ENCODE peak calls at places on chromosomes 3 and 15, in ten cellular contexts. M is H9, W is pancreas, J is breast epithelium, D is nephron progenitor cell, Q is sigmoid colon, T is astrocyte of the spinal cord, P is left ventricle myocardium inferior, Y is retinal pigment epithelial cell, A is neural crest cell. V is an unnamed sample.

GRCh38 chr15:69039516-69040225 is 25.2 kb downstream of the NOX5 start:
- DNase-seq in Y (no peak), W (no peak), A (no peak), M (no peak), T (no peak), D (no peak), J (no peak), Q (no peak), P (no peak), V (no peak)

GRCh38 chr3:124878561-124879394 is 8.4 kb downstream of the ITGB5 start:
- DNase-seq in A (no peak), W (no peak), P (no peak), Q (peak; percentile 75), M (no peak), J (peak; percentile 65), Y (peak; percentile 68), D (no peak), T (peak; percentile 90), V (no peak)

GRCh38 chr3:196609343-196609775 is 30.1 kb upstream of the NRROS start:
- DNase-seq in A (peak; percentile 98), W (peak; percentile 91), P (peak; percentile 86), D (peak; percentile 95), Y (peak; percentile 23), Q (peak; percentile 94), T (peak; percentile 76), J (peak; percentile 85), M (peak; percentile 92), V (peak; percentile 89)

GRCh38 chr15:71434774-71435173 is 319.5 kb downstream of the THSD4 start:
- DNase-seq in T (no peak), Q (no peak), A (no peak), W (no peak), M (no peak), J (no peak), D (no peak), P (no peak), Y (no peak), V (no peak)

GRCh38 chr3:104412608-104413580 is 953.8 kb upstream of the ALCAM start:
- DNase-seq in J (no peak), T (no peak), P (no peak), W (no peak), Q (no peak), Y (no peak), A (no peak), M (no peak), D (no peak), V (no peak)

GRCh38 chr3:182246870-182247269 is 535.1 kb downstream of the SOX2 start:
- DNase-seq in W (no peak), T (no peak), M (no peak), D (no peak), Q (no peak), P (no peak), Y (no peak), A (no peak), J (no peak), V (no peak)

GRCh38 chr3:160331127-160331937 is 67.7 kb downstream of the IFT80 start:
- DNase-seq in J (no peak), Y (peak; percentile 51), M (no peak), P (no peak), A (no peak), T (peak; percentile 87), D (no peak), Q (no peak), W (no peak), V (no peak)

GRCh38 chr3:118298133-118298532 is 736.5 kb downstream of the IGSF11 start:
- DNase-seq in J (no peak), P (no peak), T (no peak), A (no peak), W (no peak), Y (no peak), Q (no peak), M (no peak), D (no peak), V (no peak)

GRCh38 chr3:31911124-31911523 is 69.9 kb downstream of the OSBPL10 start:
- DNase-seq in Y (no peak), W (no peak), A (no peak), J (no peak), Q (no peak), T (no peak), M (no peak), D (no peak), P (no peak), V (no peak)

GRCh38 chr3:31906182-31906581 is 74.9 kb downstream of the OSBPL10 start:
- DNase-seq in A (no peak), T (no peak), D (no peak), W (no peak), M (no peak), P (no peak), J (no peak), Q (no peak), Y (no peak), V (no peak)

GRCh38 chr3:31909455-31909854 is 71.6 kb downstream of the OSBPL10 start:
- DNase-seq in P (no peak), D (no peak), A (no peak), Y (no peak), M (no peak), J (no peak), T (no peak), Q (no peak), W (no peak), V (no peak)

GRCh38 chr3:31911643-31912042 is 69.4 kb downstream of the OSBPL10 start:
- DNase-seq in Q (no peak), P (no peak), W (no peak), Y (no peak), M (no peak), T (no peak), D (no peak), J (no peak), A (no peak), V (no peak)

DNA sequence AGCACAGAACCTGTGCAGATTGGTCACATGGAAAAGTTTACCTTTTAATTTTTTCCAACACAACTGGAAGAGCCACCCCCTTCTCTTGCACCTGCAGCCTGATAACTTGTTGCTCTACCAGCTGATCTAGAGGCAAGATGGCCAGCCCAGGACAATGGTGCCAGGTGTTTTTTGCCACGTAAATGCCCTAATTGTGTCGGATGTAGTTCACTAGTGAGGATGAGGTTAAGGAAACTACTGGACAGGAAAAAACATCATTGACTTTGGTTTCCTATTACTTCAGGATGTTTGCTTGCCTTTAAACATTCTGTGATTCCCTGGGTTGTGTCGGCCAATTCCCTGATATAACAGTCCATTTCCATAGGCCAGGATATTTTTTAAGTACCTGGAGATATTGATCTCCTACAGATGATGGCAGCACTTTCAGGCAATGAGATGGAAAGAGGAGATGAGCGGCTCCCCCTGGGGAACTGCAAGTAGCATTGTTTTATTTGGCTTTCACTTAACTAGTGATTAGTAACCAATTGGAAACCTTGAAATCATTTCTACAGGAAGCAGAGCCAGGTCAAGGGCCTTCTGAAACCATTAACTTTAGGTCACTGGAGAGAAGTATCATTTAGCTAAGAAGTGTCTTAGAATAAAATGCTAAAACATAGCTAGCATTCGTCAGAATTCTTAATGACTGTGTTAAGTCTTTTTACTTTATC is 72.5 kb downstream of the OSBPL10 start:
- DNase-seq in W (no peak), P (no peak), Q (no peak), T (peak; percentile 20), J (no peak), Y (no peak), A (no peak), D (no peak), M (no peak), V (no peak)
- TF ChIP-seq CTCF in W (no peak), P (no peak), Q (no peak), T (peak; percentile 13), J (no peak), Y (no peak), A (no peak), D (no peak), M (peak; percentile 44), V (no peak)

GRCh38 chr3:79847928-79848327 is 80.1 kb upstream of the ROBO1 start:
- DNase-seq in P (no peak), M (no peak), J (no peak), T (no peak), Y (no peak), D (no peak), A (no peak), W (no peak), Q (no peak), V (no peak)

GRCh38 chr3:79845546-79845945 is 77.7 kb upstream of the ROBO1 start:
- DNase-seq in M (no peak), Y (no peak), T (peak; percentile 18), Q (no peak), J (no peak), W (no peak), A (no peak), D (no peak), P (no peak), V (no peak)

GRCh38 chr3:79843180-79843579 is 75.4 kb upstream of the ROBO1 start:
- DNase-seq in Q (no peak), W (no peak), M (no peak), Y (no peak), P (no peak), D (no peak), J (no peak), A (no peak), T (peak; percentile 40), V (no peak)

GRCh38 chr3:79844176-79844575 is 76.4 kb upstream of the ROBO1 start:
- DNase-seq in P (no peak), J (no peak), Q (no peak), Y (no peak), T (peak; percentile 12), M (no peak), A (no peak), D (no peak), W (no peak), V (no peak)

DNA sequence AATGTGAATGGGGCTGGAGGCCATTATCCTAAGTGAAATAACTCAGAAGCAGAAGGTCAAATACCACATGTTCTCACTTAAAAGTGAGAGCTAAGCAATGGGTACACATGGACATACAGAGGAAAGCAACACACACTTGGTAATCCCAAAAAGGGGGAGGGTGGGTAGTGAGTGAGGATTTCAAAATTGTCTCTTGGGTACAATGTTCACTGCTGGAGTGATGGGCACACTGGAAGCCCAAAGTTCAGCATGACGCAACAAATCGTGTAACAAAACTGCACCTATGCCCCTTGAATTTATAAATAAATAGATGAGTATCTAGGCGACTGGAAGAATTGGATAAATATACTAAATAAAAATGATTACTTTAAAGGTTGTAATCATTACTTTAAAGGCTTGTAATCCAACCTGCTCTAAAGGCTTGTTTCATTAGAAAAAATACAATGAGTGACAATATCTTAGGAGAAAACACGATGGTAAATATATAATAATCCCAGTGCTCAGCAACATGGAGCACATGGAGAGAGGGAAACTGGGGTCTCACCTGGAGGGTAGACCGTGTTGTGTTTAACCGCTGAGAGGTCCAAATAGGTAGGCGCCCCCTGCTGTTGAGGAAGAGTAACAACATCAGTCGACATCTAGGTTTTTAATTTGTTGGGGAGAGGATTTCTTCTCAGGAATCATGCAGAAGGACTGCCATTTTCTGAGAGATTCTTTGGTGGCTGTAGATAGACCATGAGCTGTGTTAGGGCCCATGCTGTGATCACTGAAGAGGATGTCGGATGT is 78.5 kb upstream of the ROBO1 start:
- DNase-seq in D (peak; percentile 25), M (peak; percentile 55), W (no peak), P (no peak), Q (no peak), A (peak; percentile 14), J (no peak), Y (no peak), T (no peak), V (no peak)
- TF ChIP-seq CTCF in D (peak; percentile 37), M (peak; percentile 81), W (no peak), P (no peak), Q (no peak), A (peak; percentile 62), J (no peak), Y (peak; percentile 46), T (peak; percentile 44), V (no peak)

GRCh38 chr3:11900844-11901243 is 54.2 kb upstream of the TAMM41 start:
- DNase-seq in M (no peak), W (no peak), T (no peak), P (no peak), A (no peak), D (no peak), Y (no peak), J (no peak), Q (no peak), V (no peak)
- TF ChIP-seq CTCF in M (no peak), W (no peak), T (no peak), P (no peak), A (no peak), D (no peak), Y (no peak), J (no peak), Q (no peak), V (no peak)

GRCh38 chr15:33244471-33244870 is 50.0 kb upstream of the FMN1 start:
- DNase-seq in W (no peak), A (no peak), Q (no peak), M (no peak), T (no peak), D (no peak), Y (no peak), J (no peak), P (no peak), V (no peak)

GRCh38 chr15:33243869-33244268 is 49.4 kb upstream of the FMN1 start:
- DNase-seq in T (peak; percentile 60), Q (no peak), Y (no peak), P (no peak), D (no peak), J (no peak), A (no peak), W (no peak), M (no peak), V (no peak)

GRCh38 chr15:33242165-33242564 is 47.7 kb upstream of the FMN1 start:
- DNase-seq in J (peak; percentile 50), Y (peak; percentile 58), M (peak; percentile 42), T (peak; percentile 59), D (no peak), P (no peak), A (no peak), Q (no peak), W (no peak), V (no peak)

GRCh38 chr15:33243393-33243792 is 48.9 kb upstream of the FMN1 start:
- DNase-seq in P (no peak), D (no peak), A (no peak), Q (no peak), Y (no peak), W (no peak), M (no peak), J (no peak), T (peak; percentile 42), V (no peak)

DNA sequence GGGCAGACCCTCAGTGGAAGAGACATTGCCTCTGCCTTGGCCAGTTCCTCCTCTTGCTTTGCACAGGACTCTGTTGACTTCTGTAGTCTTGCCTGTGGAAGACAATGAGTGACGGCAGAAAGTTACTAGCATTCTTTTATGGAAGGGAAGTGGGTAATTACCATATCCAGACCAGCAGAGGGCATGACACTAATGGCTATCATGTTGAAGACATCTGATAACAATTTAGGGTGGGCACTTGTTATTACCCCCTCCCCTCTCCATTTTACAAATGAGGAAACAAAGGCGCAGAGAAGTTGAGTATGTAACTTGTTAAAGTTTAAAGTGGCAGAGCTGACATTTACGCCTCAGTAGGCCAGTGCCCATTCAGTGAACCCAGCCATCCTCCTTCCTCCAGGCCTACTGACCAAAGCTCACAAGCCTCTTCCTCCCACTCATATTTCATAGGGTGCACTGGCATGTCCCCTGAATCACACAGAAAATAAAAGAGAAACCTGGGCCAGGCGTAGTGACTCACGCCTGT is 48.2 kb upstream of the FMN1 start:
- DNase-seq in P (no peak), Y (no peak), M (no peak), T (peak; percentile 25), W (no peak), J (no peak), Q (no peak), D (no peak), A (no peak), V (no peak)
- TF ChIP-seq CTCF in P (peak; percentile 35), Y (peak; percentile 61), M (peak; percentile 67), T (peak; percentile 55), W (no peak), J (peak; percentile 12), Q (no peak), D (peak; percentile 39), A (peak; percentile 62), V (no peak)